ENCODE peak calls at places on chromosome 18, in seven cellular contexts. One of them, this sample, is unnamed.

GRCh38 chr18:21141678-21142422 is 30.2 kb upstream of the ROCK1 start:
- DNase-seq in H1: no peak
- DNase-seq in transverse colon: no peak
- DNase-seq in spleen: no peak
- DNase-seq in HCT116: no peak
- DNase-seq in prostate gland: no peak
- DNase-seq in HepG2: no peak
- DNase-seq in this sample: no peak

GRCh38 chr18:79203017-79203605 is 133.9 kb downstream of the ATP9B start:
- DNase-seq in H1: no peak
- DNase-seq in transverse colon: no peak
- DNase-seq in spleen: no peak
- DNase-seq in HCT116: peak; percentile 82
- DNase-seq in prostate gland: no peak
- DNase-seq in HepG2: no peak
- DNase-seq in this sample: no peak

GRCh38 chr18:29780814-29781213 is 1261.7 kb downstream of the DSC3 start:
- DNase-seq in H1: no peak
- DNase-seq in transverse colon: no peak
- DNase-seq in spleen: no peak
- DNase-seq in HCT116: no peak
- DNase-seq in prostate gland: no peak
- DNase-seq in HepG2: no peak
- DNase-seq in this sample: no peak

GRCh38 chr18:79519751-79520472 is 124.2 kb downstream of the NFATC1 start:
- DNase-seq in H1: no peak
- DNase-seq in transverse colon: no peak
- DNase-seq in spleen: peak; percentile 80
- DNase-seq in HCT116: no peak
- DNase-seq in prostate gland: no peak
- DNase-seq in HepG2: no peak
- DNase-seq in this sample: no peak

GRCh38 chr18:73791081-73791480 is 356.6 kb downstream of the FBXO15 start:
- DNase-seq in H1: no peak
- DNase-seq in transverse colon: no peak
- DNase-seq in spleen: no peak
- DNase-seq in HCT116: no peak
- DNase-seq in prostate gland: no peak
- DNase-seq in HepG2: no peak
- DNase-seq in this sample: no peak

GRCh38 chr18:22999212-22999611 is 66.1 kb downstream of the RBBP8 start:
- DNase-seq in H1: no peak
- DNase-seq in transverse colon: no peak
- DNase-seq in spleen: no peak
- DNase-seq in HCT116: no peak
- DNase-seq in prostate gland: no peak
- DNase-seq in HepG2: no peak
- DNase-seq in this sample: peak; percentile 69

GRCh38 chr18:48833701-48834394 is 116.9 kb downstream of the SMAD7 start:
- DNase-seq in H1: no peak
- DNase-seq in transverse colon: peak; percentile 61
- DNase-seq in spleen: peak; percentile 87
- DNase-seq in HCT116: no peak
- DNase-seq in prostate gland: no peak
- DNase-seq in HepG2: no peak
- DNase-seq in this sample: no peak

GRCh38 chr18:69233465-69234054 is 167.1 kb upstream of the DOK6 start:
- DNase-seq in H1: no peak
- DNase-seq in transverse colon: no peak
- DNase-seq in spleen: no peak
- DNase-seq in HCT116: no peak
- DNase-seq in prostate gland: no peak
- DNase-seq in HepG2: no peak
- DNase-seq in this sample: no peak

GRCh38 chr18:80159713-80160636 is 50.9 kb downstream of the ADNP2 start:
- DNase-seq in H1: peak; percentile 39
- DNase-seq in transverse colon: no peak
- DNase-seq in spleen: peak; percentile 86
- DNase-seq in HCT116: no peak
- DNase-seq in prostate gland: no peak
- DNase-seq in HepG2: no peak
- DNase-seq in this sample: peak; percentile 29

GRCh38 chr18:67428148-67428547 is 88.4 kb downstream of the DSEL start:
- DNase-seq in H1: no peak
- DNase-seq in transverse colon: no peak
- DNase-seq in spleen: no peak
- DNase-seq in HCT116: no peak
- DNase-seq in prostate gland: no peak
- DNase-seq in HepG2: no peak
- DNase-seq in this sample: no peak

GRCh38 chr18:59021500-59021899 is 118.2 kb upstream of the SEC11C start:
- DNase-seq in H1: no peak
- DNase-seq in transverse colon: no peak
- DNase-seq in spleen: no peak
- DNase-seq in HCT116: no peak
- DNase-seq in prostate gland: no peak
- DNase-seq in HepG2: no peak
- DNase-seq in this sample: no peak

GRCh38 chr18:52001106-52001505 is 338.9 kb upstream of the DCC start:
- DNase-seq in H1: no peak
- DNase-seq in transverse colon: no peak
- DNase-seq in spleen: no peak
- DNase-seq in HCT116: no peak
- DNase-seq in prostate gland: no peak
- DNase-seq in HepG2: no peak
- DNase-seq in this sample: no peak

GRCh38 chr18:10010611-10011015 is 96.8 kb downstream of the VAPA start:
- DNase-seq in H1: no peak
- DNase-seq in transverse colon: peak; percentile 56
- DNase-seq in spleen: no peak
- DNase-seq in HCT116: no peak
- DNase-seq in prostate gland: peak; percentile 54
- DNase-seq in HepG2: no peak
- DNase-seq in this sample: peak; percentile 80

GRCh38 chr18:70280007-70280925 is 8.6 kb upstream of the SOCS6 start:
- DNase-seq in H1: no peak
- DNase-seq in transverse colon: no peak
- DNase-seq in spleen: no peak
- DNase-seq in HCT116: peak; percentile 88
- DNase-seq in prostate gland: no peak
- DNase-seq in HepG2: no peak
- DNase-seq in this sample: peak; percentile 48

GRCh38 chr18:70288851-70289328 is at the start of gene SOCS6:
- DNase-seq in H1: no peak
- DNase-seq in transverse colon: peak; percentile 63
- DNase-seq in spleen: peak; percentile 86
- DNase-seq in HCT116: no peak
- DNase-seq in prostate gland: peak; percentile 30
- DNase-seq in HepG2: no peak
- DNase-seq in this sample: peak; percentile 60

GRCh38 chr18:37270046-37270665 is 295.4 kb downstream of the CELF4 start:
- DNase-seq in H1: no peak
- DNase-seq in transverse colon: no peak
- DNase-seq in spleen: no peak
- DNase-seq in HCT116: no peak
- DNase-seq in prostate gland: peak; percentile 25
- DNase-seq in HepG2: peak; percentile 21
- DNase-seq in this sample: peak; percentile 38

GRCh38 chr18:46062781-46063180 is 9.3 kb downstream of the PSTPIP2 start:
- DNase-seq in H1: no peak
- DNase-seq in transverse colon: no peak
- DNase-seq in spleen: peak; percentile 41
- DNase-seq in HCT116: no peak
- DNase-seq in prostate gland: no peak
- DNase-seq in HepG2: no peak
- DNase-seq in this sample: no peak

GRCh38 chr18:50918153-50918552 is 39.2 kb downstream of the ME2 start:
- DNase-seq in H1: no peak
- DNase-seq in transverse colon: no peak
- DNase-seq in spleen: no peak
- DNase-seq in HCT116: no peak
- DNase-seq in prostate gland: no peak
- DNase-seq in HepG2: no peak
- DNase-seq in this sample: no peak

GRCh38 chr18:46621871-46622270 is 35.1 kb downstream of the LOXHD1 start:
- DNase-seq in H1: no peak
- DNase-seq in transverse colon: no peak
- DNase-seq in spleen: no peak
- DNase-seq in HCT116: no peak
- DNase-seq in prostate gland: no peak
- DNase-seq in HepG2: no peak
- DNase-seq in this sample: no peak

GRCh38 chr18:76821875-76822509 is 365 bp upstream of the ZNF236 start:
- DNase-seq in H1: no peak
- DNase-seq in transverse colon: peak; percentile 60
- DNase-seq in spleen: peak; percentile 94
- DNase-seq in HCT116: no peak
- DNase-seq in prostate gland: peak; percentile 37
- DNase-seq in HepG2: no peak
- DNase-seq in this sample: peak; percentile 69

GRCh38 chr18:37612941-37613340 is 47.3 kb upstream of the CELF4 start:
- DNase-seq in H1: no peak
- DNase-seq in transverse colon: no peak
- DNase-seq in spleen: no peak
- DNase-seq in HCT116: no peak
- DNase-seq in prostate gland: no peak
- DNase-seq in HepG2: no peak
- DNase-seq in this sample: no peak

GRCh38 chr18:8153887-8154583 is 455.2 kb upstream of the RAB12 start:
- DNase-seq in H1: no peak
- DNase-seq in transverse colon: no peak
- DNase-seq in spleen: no peak
- DNase-seq in HCT116: no peak
- DNase-seq in prostate gland: no peak
- DNase-seq in HepG2: no peak
- DNase-seq in this sample: no peak

GRCh38 chr18:55592106-55592505 is 4.1 kb upstream of the TCF4 start:
- DNase-seq in H1: no peak
- DNase-seq in transverse colon: no peak
- DNase-seq in spleen: no peak
- DNase-seq in HCT116: no peak
- DNase-seq in prostate gland: no peak
- DNase-seq in HepG2: no peak
- DNase-seq in this sample: no peak

GRCh38 chr18:7452331-7452730 is 114.8 kb upstream of the PTPRM start:
- DNase-seq in H1: peak; percentile 38
- DNase-seq in transverse colon: no peak
- DNase-seq in spleen: no peak
- DNase-seq in HCT116: peak; percentile 1
- DNase-seq in prostate gland: no peak
- DNase-seq in HepG2: peak; percentile 18
- DNase-seq in this sample: peak; percentile 32

GRCh38 chr18:22739243-22739642 is 193.9 kb upstream of the RBBP8 start:
- DNase-seq in H1: no peak
- DNase-seq in transverse colon: no peak
- DNase-seq in spleen: no peak
- DNase-seq in HCT116: no peak
- DNase-seq in prostate gland: no peak
- DNase-seq in HepG2: no peak
- DNase-seq in this sample: no peak

GRCh38 chr18:59605633-59606192 is 91.5 kb downstream of the CCBE1 start:
- DNase-seq in H1: no peak
- DNase-seq in transverse colon: no peak
- DNase-seq in spleen: no peak
- DNase-seq in HCT116: no peak
- DNase-seq in prostate gland: no peak
- DNase-seq in HepG2: no peak
- DNase-seq in this sample: no peak

GRCh38 chr18:3595282-3596273 is 145.6 kb downstream of the TGIF1 start:
- DNase-seq in H1: no peak
- DNase-seq in transverse colon: peak; percentile 44
- DNase-seq in spleen: no peak
- DNase-seq in HCT116: no peak
- DNase-seq in prostate gland: peak; percentile 53
- DNase-seq in HepG2: peak; percentile 92
- DNase-seq in this sample: peak; percentile 98
- TF ChIP-seq POLR2AphosphoS5 in H1: no peak
- TF ChIP-seq POLR2AphosphoS5 in transverse colon: peak; percentile 81
- TF ChIP-seq POLR2AphosphoS5 in spleen: peak; percentile 24
- TF ChIP-seq POLR2AphosphoS5 in HCT116: peak; percentile 64
- TF ChIP-seq POLR2AphosphoS5 in prostate gland: peak; percentile 71
- TF ChIP-seq POLR2AphosphoS5 in HepG2: peak; percentile 32
- TF ChIP-seq POLR2AphosphoS5 in this sample: peak; percentile 51

GRCh38 chr18:11857177-11857887 is 6.1 kb downstream of the CHMP1B start:
- DNase-seq in H1: no peak
- DNase-seq in transverse colon: peak; percentile 83
- DNase-seq in spleen: peak; percentile 36
- DNase-seq in HCT116: peak; percentile 95
- DNase-seq in prostate gland: no peak
- DNase-seq in HepG2: peak; percentile 95
- DNase-seq in this sample: peak; percentile 71
- TF ChIP-seq POLR2AphosphoS5 in H1: no peak
- TF ChIP-seq POLR2AphosphoS5 in transverse colon: peak; percentile 80
- TF ChIP-seq POLR2AphosphoS5 in spleen: no peak
- TF ChIP-seq POLR2AphosphoS5 in HCT116: peak; percentile 65
- TF ChIP-seq POLR2AphosphoS5 in prostate gland: peak; percentile 33
- TF ChIP-seq POLR2AphosphoS5 in HepG2: peak; percentile 38
- TF ChIP-seq POLR2AphosphoS5 in this sample: peak; percentile 49

GRCh38 chr18:32577561-32577960 is 106.9 kb upstream of the GAREM1 start:
- DNase-seq in H1: no peak
- DNase-seq in transverse colon: no peak
- DNase-seq in spleen: no peak
- DNase-seq in HCT116: no peak
- DNase-seq in prostate gland: no peak
- DNase-seq in HepG2: no peak
- DNase-seq in this sample: no peak
- TF ChIP-seq POLR2AphosphoS5 in H1: no peak
- TF ChIP-seq POLR2AphosphoS5 in transverse colon: no peak
- TF ChIP-seq POLR2AphosphoS5 in spleen: no peak
- TF ChIP-seq POLR2AphosphoS5 in HCT116: no peak
- TF ChIP-seq POLR2AphosphoS5 in prostate gland: no peak
- TF ChIP-seq POLR2AphosphoS5 in HepG2: no peak
- TF ChIP-seq POLR2AphosphoS5 in this sample: no peak

GRCh38 chr18:32468147-32468845 is 2.4 kb downstream of the GAREM1 start:
- DNase-seq in H1: no peak
- DNase-seq in transverse colon: no peak
- DNase-seq in spleen: no peak
- DNase-seq in HCT116: no peak
- DNase-seq in prostate gland: no peak
- DNase-seq in HepG2: no peak
- DNase-seq in this sample: no peak

GRCh38 chr18:32469691-32470131 is 971 bp downstream of the GAREM1 start:
- DNase-seq in H1: no peak
- DNase-seq in transverse colon: no peak
- DNase-seq in spleen: no peak
- DNase-seq in HCT116: no peak
- DNase-seq in prostate gland: no peak
- DNase-seq in HepG2: no peak
- DNase-seq in this sample: no peak

GRCh38 chr18:32470713-32471633 is at the start of gene GAREM1:
- DNase-seq in H1: peak; percentile 83
- DNase-seq in transverse colon: peak; percentile 96
- DNase-seq in spleen: peak; percentile 93
- DNase-seq in HCT116: peak; percentile 87
- DNase-seq in prostate gland: peak; percentile 96
- DNase-seq in HepG2: peak; percentile 87
- DNase-seq in this sample: peak; percentile 98

GRCh38 chr18:32469190-32469611 is 1.5 kb downstream of the GAREM1 start:
- DNase-seq in H1: no peak
- DNase-seq in transverse colon: peak; percentile 41
- DNase-seq in spleen: no peak
- DNase-seq in HCT116: peak; percentile 19
- DNase-seq in prostate gland: peak; percentile 10
- DNase-seq in HepG2: peak; percentile 41
- DNase-seq in this sample: peak; percentile 12

GRCh38 chr18:32470136-32470712 is 458 bp downstream of the GAREM1 start:
- DNase-seq in H1: no peak
- DNase-seq in transverse colon: peak; percentile 40
- DNase-seq in spleen: peak; percentile 80
- DNase-seq in HCT116: no peak
- DNase-seq in prostate gland: peak; percentile 19
- DNase-seq in HepG2: no peak
- DNase-seq in this sample: peak; percentile 42
- TF ChIP-seq POLR2AphosphoS5 in H1: no peak
- TF ChIP-seq POLR2AphosphoS5 in transverse colon: peak; percentile 9
- TF ChIP-seq POLR2AphosphoS5 in spleen: no peak
- TF ChIP-seq POLR2AphosphoS5 in HCT116: no peak
- TF ChIP-seq POLR2AphosphoS5 in prostate gland: no peak
- TF ChIP-seq POLR2AphosphoS5 in HepG2: no peak
- TF ChIP-seq POLR2AphosphoS5 in this sample: no peak